ENCODE peak calls at places on chromosomes 3 and 15, in eight cellular contexts. One of them, this sample, is unnamed.

GRCh38 chr3:69385723-69386483 is at the start of gene FRMD4B:
- DNase-seq in germinal center: no peak
- DNase-seq in activated CD4-positive, alpha-beta T cell treated with anti-CD3 and anti-CD28 coated beads for 24 hours: peak
- DNase-seq in GM12864: no peak
- DNase-seq in mesothelial cell of epicardium: peak
- DNase-seq in fibroblast of pulmonary artery: peak
- DNase-seq in natural killer cell: peak
- DNase-seq in NCI-H2107: no peak
- DNase-seq in this sample: peak

GRCh38 chr3:45180051-45180450 is 33.9 kb upstream of the CDCP1 start:
- DNase-seq in germinal center: no peak
- DNase-seq in activated CD4-positive, alpha-beta T cell treated with anti-CD3 and anti-CD28 coated beads for 24 hours: no peak
- DNase-seq in GM12864: no peak
- DNase-seq in mesothelial cell of epicardium: no peak
- DNase-seq in fibroblast of pulmonary artery: no peak
- DNase-seq in natural killer cell: no peak
- DNase-seq in NCI-H2107: no peak
- DNase-seq in this sample: no peak

GRCh38 chr3:5053021-5053831 is 68.9 kb upstream of the ARL8B start:
- DNase-seq in germinal center: no peak
- DNase-seq in activated CD4-positive, alpha-beta T cell treated with anti-CD3 and anti-CD28 coated beads for 24 hours: no peak
- DNase-seq in GM12864: no peak
- DNase-seq in mesothelial cell of epicardium: no peak
- DNase-seq in fibroblast of pulmonary artery: peak
- DNase-seq in natural killer cell: no peak
- DNase-seq in NCI-H2107: no peak
- DNase-seq in this sample: no peak

GRCh38 chr3:99625237-99625622 is 13.2 kb upstream of the COL8A1 start:
- DNase-seq in germinal center: no peak
- DNase-seq in activated CD4-positive, alpha-beta T cell treated with anti-CD3 and anti-CD28 coated beads for 24 hours: no peak
- DNase-seq in GM12864: no peak
- DNase-seq in mesothelial cell of epicardium: no peak
- DNase-seq in fibroblast of pulmonary artery: no peak
- DNase-seq in natural killer cell: no peak
- DNase-seq in NCI-H2107: no peak
- DNase-seq in this sample: no peak

GRCh38 chr3:62531494-62531893 is 158.1 kb upstream of the FEZF2 start:
- DNase-seq in germinal center: no peak
- DNase-seq in activated CD4-positive, alpha-beta T cell treated with anti-CD3 and anti-CD28 coated beads for 24 hours: no peak
- DNase-seq in GM12864: no peak
- DNase-seq in mesothelial cell of epicardium: no peak
- DNase-seq in fibroblast of pulmonary artery: no peak
- DNase-seq in natural killer cell: no peak
- DNase-seq in NCI-H2107: no peak
- DNase-seq in this sample: no peak

GRCh38 chr3:188978772-188979171 is 193.0 kb upstream of the TPRG1 start:
- DNase-seq in germinal center: no peak
- DNase-seq in activated CD4-positive, alpha-beta T cell treated with anti-CD3 and anti-CD28 coated beads for 24 hours: no peak
- DNase-seq in GM12864: no peak
- DNase-seq in mesothelial cell of epicardium: no peak
- DNase-seq in fibroblast of pulmonary artery: peak
- DNase-seq in natural killer cell: no peak
- DNase-seq in NCI-H2107: no peak
- DNase-seq in this sample: no peak

GRCh38 chr3:120678984-120679383 is 3.1 kb downstream of the HGD start:
- DNase-seq in germinal center: peak
- DNase-seq in activated CD4-positive, alpha-beta T cell treated with anti-CD3 and anti-CD28 coated beads for 24 hours: no peak
- DNase-seq in GM12864: peak
- DNase-seq in mesothelial cell of epicardium: no peak
- DNase-seq in fibroblast of pulmonary artery: no peak
- DNase-seq in natural killer cell: no peak
- DNase-seq in NCI-H2107: no peak
- DNase-seq in this sample: no peak

GRCh38 chr15:38401716-38402115 is 52.2 kb upstream of the FAM98B start:
- DNase-seq in germinal center: no peak
- DNase-seq in activated CD4-positive, alpha-beta T cell treated with anti-CD3 and anti-CD28 coated beads for 24 hours: no peak
- DNase-seq in GM12864: no peak
- DNase-seq in mesothelial cell of epicardium: no peak
- DNase-seq in fibroblast of pulmonary artery: no peak
- DNase-seq in natural killer cell: no peak
- DNase-seq in NCI-H2107: no peak
- DNase-seq in this sample: no peak

GRCh38 chr3:89179355-89179997 is 72.1 kb downstream of the EPHA3 start:
- DNase-seq in germinal center: no peak
- DNase-seq in activated CD4-positive, alpha-beta T cell treated with anti-CD3 and anti-CD28 coated beads for 24 hours: no peak
- DNase-seq in GM12864: no peak
- DNase-seq in mesothelial cell of epicardium: no peak
- DNase-seq in fibroblast of pulmonary artery: no peak
- DNase-seq in natural killer cell: no peak
- DNase-seq in NCI-H2107: no peak
- DNase-seq in this sample: no peak

GRCh38 chr3:189727191-189727590 is 96.0 kb downstream of the TP63 start:
- DNase-seq in germinal center: no peak
- DNase-seq in activated CD4-positive, alpha-beta T cell treated with anti-CD3 and anti-CD28 coated beads for 24 hours: no peak
- DNase-seq in GM12864: no peak
- DNase-seq in mesothelial cell of epicardium: no peak
- DNase-seq in fibroblast of pulmonary artery: no peak
- DNase-seq in natural killer cell: no peak
- DNase-seq in NCI-H2107: no peak
- DNase-seq in this sample: no peak

GRCh38 chr15:50819344-50819743 is 53.8 kb upstream of the SPPL2A start:
- DNase-seq in germinal center: no peak
- DNase-seq in activated CD4-positive, alpha-beta T cell treated with anti-CD3 and anti-CD28 coated beads for 24 hours: no peak
- DNase-seq in GM12864: no peak
- DNase-seq in mesothelial cell of epicardium: no peak
- DNase-seq in fibroblast of pulmonary artery: no peak
- DNase-seq in natural killer cell: no peak
- DNase-seq in NCI-H2107: no peak
- DNase-seq in this sample: no peak

GRCh38 chr15:25391971-25392733 is 46.7 kb downstream of the UBE3A start:
- DNase-seq in germinal center: no peak
- DNase-seq in activated CD4-positive, alpha-beta T cell treated with anti-CD3 and anti-CD28 coated beads for 24 hours: no peak
- DNase-seq in GM12864: no peak
- DNase-seq in mesothelial cell of epicardium: no peak
- DNase-seq in fibroblast of pulmonary artery: peak
- DNase-seq in natural killer cell: no peak
- DNase-seq in NCI-H2107: no peak
- DNase-seq in this sample: no peak

GRCh38 chr3:30553641-30554316 is 52.6 kb upstream of the TGFBR2 start:
- DNase-seq in germinal center: no peak
- DNase-seq in activated CD4-positive, alpha-beta T cell treated with anti-CD3 and anti-CD28 coated beads for 24 hours: no peak
- DNase-seq in GM12864: no peak
- DNase-seq in mesothelial cell of epicardium: no peak
- DNase-seq in fibroblast of pulmonary artery: no peak
- DNase-seq in natural killer cell: no peak
- DNase-seq in NCI-H2107: no peak
- DNase-seq in this sample: no peak

GRCh38 chr15:55588070-55588817 is at the start of gene PYGO1:
- DNase-seq in germinal center: peak
- DNase-seq in activated CD4-positive, alpha-beta T cell treated with anti-CD3 and anti-CD28 coated beads for 24 hours: no peak
- DNase-seq in GM12864: no peak
- DNase-seq in mesothelial cell of epicardium: peak
- DNase-seq in fibroblast of pulmonary artery: peak
- DNase-seq in natural killer cell: peak
- DNase-seq in NCI-H2107: no peak
- DNase-seq in this sample: peak

GRCh38 chr15:79089890-79090486 is 592 bp downstream of the RASGRF1 start:
- DNase-seq in germinal center: no peak
- DNase-seq in activated CD4-positive, alpha-beta T cell treated with anti-CD3 and anti-CD28 coated beads for 24 hours: no peak
- DNase-seq in GM12864: no peak
- DNase-seq in mesothelial cell of epicardium: peak
- DNase-seq in fibroblast of pulmonary artery: no peak
- DNase-seq in natural killer cell: no peak
- DNase-seq in NCI-H2107: no peak
- DNase-seq in this sample: peak

GRCh38 chr3:98994128-98994762 is 92.8 kb upstream of the DCBLD2 start:
- DNase-seq in germinal center: no peak
- DNase-seq in activated CD4-positive, alpha-beta T cell treated with anti-CD3 and anti-CD28 coated beads for 24 hours: no peak
- DNase-seq in GM12864: no peak
- DNase-seq in mesothelial cell of epicardium: no peak
- DNase-seq in fibroblast of pulmonary artery: peak
- DNase-seq in natural killer cell: no peak
- DNase-seq in NCI-H2107: no peak
- DNase-seq in this sample: no peak

GRCh38 chr3:170419301-170420087 is 826 bp downstream of the CLDN11 start:
- DNase-seq in germinal center: no peak
- DNase-seq in activated CD4-positive, alpha-beta T cell treated with anti-CD3 and anti-CD28 coated beads for 24 hours: no peak
- DNase-seq in GM12864: no peak
- DNase-seq in mesothelial cell of epicardium: peak
- DNase-seq in fibroblast of pulmonary artery: peak
- DNase-seq in natural killer cell: no peak
- DNase-seq in NCI-H2107: no peak
- DNase-seq in this sample: no peak

GRCh38 chr3:141430326-141430725 is 56.5 kb upstream of the RASA2 start:
- DNase-seq in germinal center: no peak
- DNase-seq in activated CD4-positive, alpha-beta T cell treated with anti-CD3 and anti-CD28 coated beads for 24 hours: no peak
- DNase-seq in GM12864: no peak
- DNase-seq in mesothelial cell of epicardium: peak
- DNase-seq in fibroblast of pulmonary artery: no peak
- DNase-seq in natural killer cell: no peak
- DNase-seq in NCI-H2107: no peak
- DNase-seq in this sample: peak

GRCh38 chr3:54146383-54147239 is 24.3 kb downstream of the CACNA2D3 start:
- DNase-seq in germinal center: peak
- DNase-seq in activated CD4-positive, alpha-beta T cell treated with anti-CD3 and anti-CD28 coated beads for 24 hours: no peak
- DNase-seq in GM12864: no peak
- DNase-seq in mesothelial cell of epicardium: peak
- DNase-seq in fibroblast of pulmonary artery: peak
- DNase-seq in natural killer cell: no peak
- DNase-seq in NCI-H2107: no peak
- DNase-seq in this sample: no peak

GRCh38 chr3:159726231-159726964 is 262.2 kb upstream of the IL12A start:
- DNase-seq in germinal center: no peak
- DNase-seq in activated CD4-positive, alpha-beta T cell treated with anti-CD3 and anti-CD28 coated beads for 24 hours: no peak
- DNase-seq in GM12864: no peak
- DNase-seq in mesothelial cell of epicardium: no peak
- DNase-seq in fibroblast of pulmonary artery: peak
- DNase-seq in natural killer cell: no peak
- DNase-seq in NCI-H2107: no peak
- DNase-seq in this sample: no peak

GRCh38 chr3:54905230-54905888 is 22.5 kb downstream of the LRTM1 start:
- DNase-seq in germinal center: no peak
- DNase-seq in activated CD4-positive, alpha-beta T cell treated with anti-CD3 and anti-CD28 coated beads for 24 hours: no peak
- DNase-seq in GM12864: no peak
- DNase-seq in mesothelial cell of epicardium: no peak
- DNase-seq in fibroblast of pulmonary artery: peak
- DNase-seq in natural killer cell: no peak
- DNase-seq in NCI-H2107: no peak
- DNase-seq in this sample: no peak

GRCh38 chr3:132414841-132415240 is 2.5 kb upstream of the DNAJC13 start:
- DNase-seq in germinal center: no peak
- DNase-seq in activated CD4-positive, alpha-beta T cell treated with anti-CD3 and anti-CD28 coated beads for 24 hours: no peak
- DNase-seq in GM12864: no peak
- DNase-seq in mesothelial cell of epicardium: no peak
- DNase-seq in fibroblast of pulmonary artery: no peak
- DNase-seq in natural killer cell: no peak
- DNase-seq in NCI-H2107: no peak
- DNase-seq in this sample: no peak

GRCh38 chr15:23497710-23498111 is 50.7 kb upstream of the GOLGA6L2 start:
- DNase-seq in germinal center: no peak
- DNase-seq in activated CD4-positive, alpha-beta T cell treated with anti-CD3 and anti-CD28 coated beads for 24 hours: no peak
- DNase-seq in GM12864: no peak
- DNase-seq in mesothelial cell of epicardium: no peak
- DNase-seq in fibroblast of pulmonary artery: no peak
- DNase-seq in natural killer cell: no peak
- DNase-seq in NCI-H2107: no peak
- DNase-seq in this sample: no peak

GRCh38 chr3:25883492-25883891 is 93.6 kb downstream of the OXSM start:
- DNase-seq in germinal center: no peak
- DNase-seq in activated CD4-positive, alpha-beta T cell treated with anti-CD3 and anti-CD28 coated beads for 24 hours: no peak
- DNase-seq in GM12864: no peak
- DNase-seq in mesothelial cell of epicardium: no peak
- DNase-seq in fibroblast of pulmonary artery: no peak
- DNase-seq in natural killer cell: no peak
- DNase-seq in NCI-H2107: no peak
- DNase-seq in this sample: no peak

GRCh38 chr3:126357299-126358037 is at the start of gene KLF15:
- DNase-seq in germinal center: peak
- DNase-seq in activated CD4-positive, alpha-beta T cell treated with anti-CD3 and anti-CD28 coated beads for 24 hours: peak
- DNase-seq in GM12864: no peak
- DNase-seq in mesothelial cell of epicardium: peak
- DNase-seq in fibroblast of pulmonary artery: peak
- DNase-seq in natural killer cell: peak
- DNase-seq in NCI-H2107: peak
- DNase-seq in this sample: peak

GRCh38 chr15:76169013-76169412 is 109.2 kb downstream of the TMEM266 start:
- DNase-seq in germinal center: peak
- DNase-seq in activated CD4-positive, alpha-beta T cell treated with anti-CD3 and anti-CD28 coated beads for 24 hours: no peak
- DNase-seq in GM12864: no peak
- DNase-seq in mesothelial cell of epicardium: no peak
- DNase-seq in fibroblast of pulmonary artery: no peak
- DNase-seq in natural killer cell: no peak
- DNase-seq in NCI-H2107: no peak
- DNase-seq in this sample: no peak

GRCh38 chr3:65617209-65617608 is 421.5 kb downstream of the MAGI1 start:
- DNase-seq in germinal center: no peak
- DNase-seq in activated CD4-positive, alpha-beta T cell treated with anti-CD3 and anti-CD28 coated beads for 24 hours: no peak
- DNase-seq in GM12864: no peak
- DNase-seq in mesothelial cell of epicardium: no peak
- DNase-seq in fibroblast of pulmonary artery: no peak
- DNase-seq in natural killer cell: no peak
- DNase-seq in NCI-H2107: no peak
- DNase-seq in this sample: no peak

GRCh38 chr15:101049856-101050646 is 130.9 kb downstream of the LRRK1 start:
- DNase-seq in germinal center: no peak
- DNase-seq in activated CD4-positive, alpha-beta T cell treated with anti-CD3 and anti-CD28 coated beads for 24 hours: no peak
- DNase-seq in GM12864: no peak
- DNase-seq in mesothelial cell of epicardium: peak
- DNase-seq in fibroblast of pulmonary artery: no peak
- DNase-seq in natural killer cell: peak
- DNase-seq in NCI-H2107: no peak
- DNase-seq in this sample: peak

GRCh38 chr3:31704156-31704555 is 171.4 kb downstream of the STT3B start:
- DNase-seq in germinal center: no peak
- DNase-seq in activated CD4-positive, alpha-beta T cell treated with anti-CD3 and anti-CD28 coated beads for 24 hours: no peak
- DNase-seq in GM12864: no peak
- DNase-seq in mesothelial cell of epicardium: no peak
- DNase-seq in fibroblast of pulmonary artery: no peak
- DNase-seq in natural killer cell: no peak
- DNase-seq in NCI-H2107: no peak
- DNase-seq in this sample: no peak

GRCh38 chr3:134044459-134044858 is 14.7 kb upstream of the SLCO2A1 start:
- DNase-seq in germinal center: no peak
- DNase-seq in activated CD4-positive, alpha-beta T cell treated with anti-CD3 and anti-CD28 coated beads for 24 hours: no peak
- DNase-seq in GM12864: no peak
- DNase-seq in mesothelial cell of epicardium: no peak
- DNase-seq in fibroblast of pulmonary artery: no peak
- DNase-seq in natural killer cell: no peak
- DNase-seq in NCI-H2107: no peak
- DNase-seq in this sample: no peak

GRCh38 chr3:186261638-186262037 is 100.4 kb downstream of the DGKG start:
- DNase-seq in germinal center: peak
- DNase-seq in activated CD4-positive, alpha-beta T cell treated with anti-CD3 and anti-CD28 coated beads for 24 hours: no peak
- DNase-seq in GM12864: no peak
- DNase-seq in mesothelial cell of epicardium: no peak
- DNase-seq in fibroblast of pulmonary artery: no peak
- DNase-seq in natural killer cell: no peak
- DNase-seq in NCI-H2107: no peak
- DNase-seq in this sample: no peak

GRCh38 chr3:176951144-176951543 is 246.1 kb downstream of the TBL1XR1 start:
- DNase-seq in germinal center: no peak
- DNase-seq in activated CD4-positive, alpha-beta T cell treated with anti-CD3 and anti-CD28 coated beads for 24 hours: no peak
- DNase-seq in GM12864: no peak
- DNase-seq in mesothelial cell of epicardium: no peak
- DNase-seq in fibroblast of pulmonary artery: no peak
- DNase-seq in natural killer cell: no peak
- DNase-seq in NCI-H2107: no peak
- DNase-seq in this sample: no peak